ENCODE peak calls at places on chromosomes 12 and 14, in eight cellular contexts. S, M, V, A, B, T, P and R are unnamed samples.

GRCh38 chr12:2335109-2335508 is 282.3 kb downstream of the CACNA1C start:
- DNase-seq in S (no peak), M (no peak), T (no peak), A (peak; percentile 64), V (no peak), P (no peak), B (no peak), R (no peak)

GRCh38 chr14:89402363-89402762 is 14.7 kb downstream of the FOXN3 start:
- DNase-seq in M (no peak), V (no peak), P (no peak), A (no peak), S (no peak), B (no peak), T (no peak), R (no peak)

GRCh38 chr14:23640524-23641141 is 4.5 kb downstream of the DHRS2 start:
- DNase-seq in T (peak; percentile 33), M (peak; percentile 88), B (no peak), P (no peak), S (peak; percentile 59), A (peak; percentile 70), V (peak; percentile 35), R (no peak)

GRCh38 chr14:97634786-97635185 is 837.6 kb downstream of the VRK1 start:
- DNase-seq in V (no peak), S (no peak), B (no peak), M (no peak), P (no peak), A (no peak), T (no peak), R (no peak)

GRCh38 chr12:58148405-58148804 is 207.0 kb downstream of the ATP23 start:
- DNase-seq in V (peak; percentile 19), P (no peak), M (peak; percentile 59), B (no peak), T (no peak), S (no peak), A (peak; percentile 83), R (no peak)

GRCh38 chr12:3647504-3647903 is 105.4 kb downstream of the CRACR2A start:
- DNase-seq in B (no peak), S (no peak), T (no peak), A (no peak), V (no peak), M (no peak), P (no peak), R (no peak)

GRCh38 chr14:94018308-94018707 is 7.8 kb upstream of the OTUB2 start:
- DNase-seq in T (no peak), A (no peak), V (no peak), M (no peak), P (no peak), S (no peak), B (no peak), R (no peak)

GRCh38 chr14:71753126-71753830 is 179.0 kb upstream of the RGS6 start:
- DNase-seq in V (peak; percentile 95), A (peak; percentile 92), P (peak; percentile 96), B (peak; percentile 94), M (peak; percentile 91), T (peak; percentile 95), S (peak; percentile 96), R (peak; percentile 94)

GRCh38 chr14:72610096-72610830 is 283.6 kb downstream of the DPF3 start:
- DNase-seq in M (no peak), P (no peak), A (no peak), S (no peak), B (peak; percentile 69), T (no peak), V (no peak), R (peak; percentile 46)

GRCh38 chr12:52884526-52885293 is 20.2 kb downstream of the KRT8 start:
- DNase-seq in M (peak; percentile 42), V (peak; percentile 66), T (peak; percentile 82), A (peak; percentile 64), S (peak; percentile 75), B (peak; percentile 91), P (peak; percentile 73), R (peak; percentile 86)